ENCODE peak calls at places on chromosomes 1 and 21, in five cellular contexts. T, Y, P, D and F are unnamed samples.

GRCh38 chr21:42032968-42033367 is 22.8 kb upstream of the ZBTB21 start:
- DNase-seq in Y (no peak), T (no peak), D (no peak), P (no peak), F (no peak)

GRCh38 chr1:24483441-24483840 is 19.2 kb upstream of the RCAN3 start:
- DNase-seq in Y (no peak), T (no peak), P (no peak), D (no peak), F (no peak)

GRCh38 chr1:85146972-85147359 is 53.9 kb downstream of the SYDE2 start:
- DNase-seq in P (peak), Y (no peak), D (no peak), T (no peak), F (peak)

GRCh38 chr1:183590225-183591191 is at the start of gene NCF2:
- DNase-seq in T (no peak), Y (no peak), D (peak), P (peak), F (peak)

GRCh38 chr1:220281159-220281574 is 8.9 kb upstream of the RAB3GAP2 start:
- DNase-seq in P (peak), D (no peak), T (no peak), Y (peak), F (peak)

GRCh38 chr1:113913887-113914664 is 8.9 kb downstream of the DCLRE1B start:
- DNase-seq in D (no peak), P (no peak), Y (no peak), T (no peak), F (no peak)

GRCh38 chr1:54570161-54570560 is 22.1 kb downstream of the ACOT11 start:
- DNase-seq in P (no peak), Y (no peak), T (no peak), D (no peak), F (no peak)

GRCh38 chr1:43068911-43069310 is 103.2 kb downstream of the EBNA1BP2 start:
- DNase-seq in Y (no peak), P (no peak), D (no peak), T (no peak), F (no peak)

GRCh38 chr1:214445846-214446614 is 105.4 kb downstream of the PTPN14 start:
- DNase-seq in T (no peak), Y (no peak), P (peak), D (no peak), F (peak)

GRCh38 chr1:185017338-185017737 is 28.0 kb upstream of the RNF2 start:
- DNase-seq in T (no peak), P (peak), Y (no peak), D (no peak), F (peak)

GRCh38 chr21:46051821-46052675 is 45.9 kb upstream of the COL6A2 start:
- DNase-seq in T (no peak), P (no peak), Y (no peak), D (no peak), F (no peak)

GRCh38 chr1:50271968-50272578 is 151.2 kb downstream of the DMRTA2 start:
- DNase-seq in T (no peak), D (no peak), Y (peak), P (no peak), F (no peak)

GRCh38 chr1:182392045-182393028 is 747 bp upstream of the GLUL start:
- DNase-seq in Y (no peak), P (peak), D (no peak), T (peak), F (peak)

GRCh38 chr1:167059045-167059728 is 31.0 kb downstream of the GPA33 start:
- DNase-seq in D (peak), P (peak), Y (peak), T (peak), F (peak)

GRCh38 chr1:151006331-151007052 is at the start of gene MINDY1:
- DNase-seq in D (no peak), T (peak), Y (peak), P (peak), F (peak)

GRCh38 chr1:35809156-35810095 is 1.6 kb downstream of the AGO4 start:
- DNase-seq in P (no peak), Y (no peak), T (no peak), D (no peak), F (no peak)

GRCh38 chr1:229848762-229849677 is 218.0 kb upstream of the GALNT2 start:
- DNase-seq in D (no peak), Y (peak), T (no peak), P (peak), F (peak)

DNA sequence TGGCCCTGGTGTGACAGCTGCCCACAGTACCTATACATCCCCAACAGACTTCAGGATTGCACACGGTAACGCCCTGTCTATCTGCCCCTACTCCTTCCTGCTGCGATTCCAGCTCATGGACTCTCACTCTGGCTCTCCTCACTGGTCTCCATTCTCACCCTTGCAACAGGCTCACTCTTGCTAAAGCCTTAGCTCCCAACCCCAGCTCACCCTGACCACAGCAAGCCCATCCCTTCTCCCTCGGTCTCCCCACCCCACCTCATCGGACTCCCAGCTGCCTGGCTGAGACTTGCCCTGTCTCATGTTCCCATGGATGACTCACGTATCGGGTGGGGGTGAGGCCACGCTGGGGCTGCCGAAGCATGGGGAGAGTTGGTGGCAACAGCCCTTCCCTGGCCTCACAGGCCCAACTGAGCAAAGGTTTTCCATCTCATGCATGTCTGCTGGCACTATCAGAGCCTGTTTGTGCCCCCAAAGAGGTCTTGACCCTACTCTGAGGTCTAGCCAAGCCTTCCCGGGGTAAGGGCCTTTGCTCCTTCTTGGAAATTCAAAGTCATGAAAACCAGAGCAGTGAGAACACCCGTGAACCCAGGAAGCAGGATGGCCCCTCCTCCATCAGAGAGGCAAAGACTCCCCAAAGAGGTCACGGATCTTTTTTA is 7.1 kb downstream of the PHLDA3 start:
- DNase-seq in D (no peak), P (peak), T (peak), Y (no peak), F (peak)
- H3K4me3 ChIP-seq in D (no peak), P (no peak), T (no peak), Y (no peak), F (no peak)

GRCh38 chr1:152227310-152227928 is 3.4 kb upstream of the HRNR start:
- DNase-seq in Y (no peak), T (no peak), D (no peak), P (peak), F (peak)
- TF ChIP-seq CTCF in Y (no peak), T (no peak), D (no peak), P (peak), F (peak)

GRCh38 chr1:237471377-237471776 is 419.3 kb downstream of the ZP4 start:
- DNase-seq in Y (no peak), P (no peak), T (no peak), D (no peak), F (no peak)
- H3K4me3 ChIP-seq in Y (no peak), P (no peak), T (no peak), D (no peak), F (no peak)

GRCh38 chr1:234988160-234988528 is 140.5 kb downstream of the TOMM20 start:
- DNase-seq in D (no peak), P (no peak), Y (no peak), T (no peak), F (no peak)

GRCh38 chr1:234989019-234989418 is 139.6 kb downstream of the TOMM20 start:
- DNase-seq in Y (no peak), D (no peak), P (no peak), T (no peak), F (no peak)

GRCh38 chr1:234986750-234987414 is 141.8 kb downstream of the TOMM20 start:
- DNase-seq in T (no peak), D (no peak), Y (peak), P (peak), F (peak)

GRCh38 chr1:234988536-234988935 is 140.1 kb downstream of the TOMM20 start:
- DNase-seq in Y (no peak), P (no peak), D (no peak), T (no peak), F (no peak)

DNA sequence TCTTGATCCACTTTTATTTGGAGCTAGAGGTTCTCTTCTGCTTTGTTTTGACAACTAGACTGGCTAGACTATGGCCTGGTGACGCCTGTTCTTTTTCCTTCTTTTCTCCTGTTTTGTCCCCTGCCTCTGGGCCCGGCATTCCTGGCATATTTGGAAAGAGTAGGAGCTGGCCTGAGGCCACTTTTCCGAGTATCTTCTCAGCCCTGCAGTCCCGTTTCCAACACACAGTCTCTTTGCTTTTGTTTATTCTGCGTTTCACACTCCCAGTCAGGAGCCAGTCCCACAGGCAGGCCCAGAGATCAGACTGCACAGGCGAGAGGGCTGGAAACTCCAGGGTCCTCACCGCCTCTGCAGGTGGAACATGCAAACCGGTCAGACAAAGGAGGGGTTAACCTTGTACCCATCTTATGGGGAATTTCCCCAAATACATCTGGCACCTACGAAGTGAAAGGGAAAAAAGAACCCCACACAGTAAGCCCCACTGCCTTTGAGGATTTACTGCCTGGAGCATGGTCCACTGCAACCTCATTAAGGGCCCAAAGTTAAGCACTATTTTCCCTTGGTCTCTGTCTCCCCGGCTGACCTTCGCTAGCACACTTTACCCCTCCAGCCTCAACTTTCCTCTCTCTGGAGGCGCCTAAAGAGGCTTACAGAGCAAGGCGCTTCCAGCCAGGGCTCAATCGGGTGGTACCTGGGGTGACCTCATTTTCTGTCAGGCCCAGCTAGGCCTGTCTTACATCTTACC is 141.1 kb downstream of the TOMM20 start:
- DNase-seq in T (no peak), D (no peak), P (peak), Y (peak), F (peak)
- TF ChIP-seq CTCF in T (no peak), D (no peak), P (no peak), Y (no peak), F (no peak)